ENCODE peak calls at places on chromosome 12, in four cellular contexts. S is activated CD4-positive, alpha-beta T cell treated with anti-CD3 and anti-CD28 coated beads for 48 hours; F is effector memory CD4-positive, alpha-beta T cell; M is fibroblast of mammary gland. H is an unnamed sample.

GRCh38 chr12:113439606-113440030 is 17.4 kb downstream of the SDSL start:
- DNase-seq in S (peak), F (no peak), M (peak), H (no peak)

GRCh38 chr12:77572371-77572770 is 258.3 kb upstream of the NAV3 start:
- DNase-seq in S (no peak), F (no peak), M (peak), H (no peak)

GRCh38 chr12:96289067-96289466 is 94.9 kb downstream of the ELK3 start:
- DNase-seq in S (no peak), F (no peak), M (no peak), H (no peak)

GRCh38 chr12:93908846-93909592 is 231.8 kb downstream of the CRADD start:
- DNase-seq in S (no peak), F (no peak), M (peak), H (no peak)

GRCh38 chr12:65902504-65902903 is 78.2 kb downstream of the HMGA2 start:
- DNase-seq in S (no peak), F (no peak), M (peak), H (no peak)

GRCh38 chr12:62434504-62435336 is 31.9 kb upstream of the MON2 start:
- DNase-seq in S (peak), F (no peak), M (no peak), H (no peak)

GRCh38 chr12:76680940-76681339 is 83.0 kb upstream of the ZDHHC17 start:
- DNase-seq in S (no peak), F (no peak), M (no peak), H (no peak)

GRCh38 chr12:101490286-101490920 is 15.3 kb downstream of the SPIC start:
- DNase-seq in S (peak), F (no peak), M (no peak), H (no peak)

GRCh38 chr12:121713257-121714155 is 954 bp downstream of the TMEM120B start:
- DNase-seq in S (no peak), F (no peak), M (peak), H (no peak)

GRCh38 chr12:47551426-47551851 is 154.4 kb downstream of the RPAP3 start:
- DNase-seq in S (no peak), F (no peak), M (peak), H (no peak)

H was measured in T-helper 17 cell.